ENCODE peak calls at places on chromosome 2, in nine cellular contexts. G is vagina, V is A549, B is endothelial cell of umbilical vein, F is right lobe of liver, S is tibial nerve, W is HCT116, N is IMR-90, D is transverse colon. M is an unnamed sample.

GRCh38 chr2:70456594-70457495 is 96.8 kb downstream of the TGFA start:
- DNase-seq in N (no peak), S (no peak), G (peak; percentile 69), B (no peak), D (no peak), F (no peak), V (no peak), W (no peak), M (no peak)

GRCh38 chr2:186064507-186064906 is 325.9 kb downstream of the FSIP2 start:
- DNase-seq in V (no peak), G (no peak), W (no peak), F (no peak), D (no peak), B (no peak), N (no peak), S (no peak), M (no peak)

GRCh38 chr2:1824202-1824905 is 80.0 kb upstream of the PXDN start:
- DNase-seq in D (peak; percentile 29), G (no peak), F (no peak), W (no peak), B (no peak), S (no peak), N (no peak), V (no peak), M (no peak)

GRCh38 chr2:56464613-56465012 is 280.8 kb downstream of the CCDC85A start:
- DNase-seq in W (no peak), S (no peak), N (no peak), G (no peak), F (no peak), B (no peak), D (no peak), V (no peak), M (no peak)

GRCh38 chr2:185979546-185980071 is 241.0 kb downstream of the FSIP2 start:
- DNase-seq in N (no peak), W (peak; percentile 57), S (no peak), V (no peak), F (no peak), D (no peak), G (no peak), B (no peak), M (no peak)

GRCh38 chr2:8654041-8654440 is 27.8 kb upstream of the ID2 start:
- DNase-seq in W (no peak), D (no peak), N (no peak), G (no peak), B (no peak), F (no peak), V (no peak), S (no peak), M (no peak)

GRCh38 chr2:55885129-55885943 is 38.2 kb downstream of the EFEMP1 start:
- DNase-seq in D (no peak), N (peak; percentile 96), W (peak; percentile 24), V (peak; percentile 18), F (no peak), B (peak; percentile 95), S (no peak), G (no peak), M (no peak)

GRCh38 chr2:226554726-226555125 is 244.9 kb downstream of the IRS1 start:
- DNase-seq in V (no peak), D (no peak), G (no peak), B (no peak), N (no peak), S (no peak), W (no peak), F (no peak), M (no peak)

GRCh38 chr2:160574472-160575140 is 81.0 kb upstream of the RBMS1 start:
- DNase-seq in N (peak; percentile 87), V (no peak), G (no peak), F (no peak), S (no peak), D (no peak), B (no peak), W (no peak), M (no peak)

GRCh38 chr2:240922982-240923537 is 16.9 kb downstream of the CROCC2 start:
- DNase-seq in W (no peak), F (peak; percentile 46), G (no peak), D (no peak), S (peak; percentile 4), V (no peak), B (no peak), N (no peak), M (no peak)

GRCh38 chr2:71992036-71992435 is 155.6 kb downstream of the CYP26B1 start:
- DNase-seq in S (no peak), B (no peak), N (no peak), V (no peak), G (no peak), D (no peak), F (no peak), W (no peak), M (no peak)

GRCh38 chr2:192194065-192194865 is 468 bp downstream of the TMEFF2 start:
- DNase-seq in V (peak; percentile 3), F (no peak), G (no peak), D (no peak), N (peak; percentile 39), B (peak; percentile 9), W (no peak), S (no peak), M (no peak)

GRCh38 chr2:192195548-192196418 is 1.1 kb upstream of the TMEFF2 start:
- DNase-seq in D (no peak), V (peak; percentile 24), B (peak; percentile 43), F (no peak), G (no peak), N (peak; percentile 15), S (no peak), W (no peak), M (no peak)

GRCh38 chr2:192196451-192197194 is 1.9 kb upstream of the TMEFF2 start:
- DNase-seq in S (no peak), N (no peak), G (no peak), W (no peak), F (no peak), D (no peak), V (no peak), B (peak; percentile 30), M (no peak)

GRCh38 chr2:192197387-192197786 is 2.7 kb upstream of the TMEFF2 start:
- DNase-seq in F (no peak), G (no peak), V (peak; percentile 3), B (peak; percentile 36), S (no peak), N (no peak), D (no peak), W (no peak), M (no peak)

DNA sequence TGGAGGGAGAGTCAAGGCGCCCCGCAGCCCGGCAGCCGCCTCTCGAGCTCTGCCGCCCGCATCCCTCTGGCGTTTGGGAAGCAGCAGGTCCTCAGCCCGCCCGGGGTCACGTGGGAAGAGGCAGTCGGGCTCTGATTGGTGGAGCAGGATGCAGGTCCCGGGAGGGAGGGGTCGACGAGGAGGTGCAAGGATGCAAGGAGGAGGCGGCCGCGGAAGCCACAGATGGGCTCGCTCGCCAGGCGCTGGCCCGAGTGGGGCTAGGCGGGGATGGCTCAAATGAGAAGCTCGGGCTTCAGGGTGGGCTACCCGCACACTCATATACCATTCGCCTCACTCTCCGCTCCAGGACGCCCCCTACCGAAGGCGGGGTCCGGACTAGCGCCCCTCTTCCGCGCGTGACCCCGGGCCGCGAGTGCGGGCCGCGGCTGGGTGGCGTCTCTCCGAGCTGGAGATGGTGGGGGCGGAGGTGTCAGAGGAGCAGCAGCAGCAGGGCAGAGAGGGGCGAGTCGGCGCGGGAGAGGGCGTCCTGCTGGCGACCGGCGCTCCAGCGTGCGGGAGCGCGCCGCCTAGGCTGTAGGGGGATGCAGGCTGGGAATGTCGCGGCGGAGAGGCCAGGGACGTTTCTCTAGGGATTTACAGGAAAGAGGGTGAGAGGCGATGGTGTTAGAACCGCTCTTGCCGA is at the start of gene TMEFF2:
- DNase-seq in N (peak; percentile 83), S (peak; percentile 21), G (no peak), V (peak; percentile 95), F (peak; percentile 58), W (no peak), D (peak; percentile 16), B (peak; percentile 61), M (peak; percentile 54)
- TF ChIP-seq POLR2A in N (peak; percentile 23), S (no peak), G (no peak), V (no peak), F (no peak), W (no peak), D (no peak), B (no peak), M (no peak)

DNA sequence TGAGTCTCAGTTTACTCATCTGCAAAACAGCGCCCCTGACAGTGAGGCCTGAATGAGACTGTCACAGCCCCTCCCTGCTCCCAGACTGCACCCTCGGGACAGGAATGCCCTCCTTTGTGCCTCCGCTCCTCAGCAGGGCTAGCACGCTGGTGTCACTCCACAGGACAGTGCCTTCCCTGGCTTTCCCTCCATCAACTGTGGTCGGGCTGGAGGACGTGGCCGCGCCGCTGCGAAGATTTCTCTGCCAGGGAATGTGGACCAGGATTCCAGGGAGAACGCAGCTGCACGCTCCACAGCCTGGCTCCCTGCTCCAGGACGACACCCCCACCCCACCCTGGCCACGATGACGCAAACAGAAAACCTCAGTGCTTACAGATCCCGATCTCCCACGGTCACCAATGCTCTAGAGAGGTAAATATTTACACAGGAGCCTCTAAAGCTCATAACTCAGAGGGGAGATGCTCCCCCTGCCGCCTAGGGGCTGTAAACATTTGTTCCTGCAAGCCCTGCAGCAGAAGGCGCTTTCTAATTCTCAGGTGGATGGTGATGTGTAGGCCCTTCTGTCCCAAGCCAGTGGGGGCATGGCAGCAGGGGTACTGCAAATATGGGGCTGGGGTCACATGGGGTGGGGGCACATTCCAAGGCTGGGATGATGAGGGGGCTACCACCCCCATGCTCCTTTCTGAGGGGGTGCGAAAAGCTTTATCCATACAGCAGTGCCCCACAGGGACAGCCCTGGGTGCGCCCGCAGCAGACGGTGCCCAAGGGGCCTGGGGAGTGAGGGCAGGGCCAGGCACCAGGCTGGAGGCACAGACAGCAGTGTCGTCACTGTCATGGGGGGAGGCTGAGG is 12.4 kb downstream of the HS6ST1 start:
- DNase-seq in W (no peak), V (peak; percentile 84), S (peak; percentile 49), B (no peak), N (peak; percentile 100), D (peak; percentile 81), F (peak; percentile 86), G (no peak), M (no peak)
- TF ChIP-seq POLR2A in W (no peak), V (no peak), S (no peak), B (no peak), N (peak; percentile 61), D (no peak), F (no peak), G (no peak), M (no peak)

DNA sequence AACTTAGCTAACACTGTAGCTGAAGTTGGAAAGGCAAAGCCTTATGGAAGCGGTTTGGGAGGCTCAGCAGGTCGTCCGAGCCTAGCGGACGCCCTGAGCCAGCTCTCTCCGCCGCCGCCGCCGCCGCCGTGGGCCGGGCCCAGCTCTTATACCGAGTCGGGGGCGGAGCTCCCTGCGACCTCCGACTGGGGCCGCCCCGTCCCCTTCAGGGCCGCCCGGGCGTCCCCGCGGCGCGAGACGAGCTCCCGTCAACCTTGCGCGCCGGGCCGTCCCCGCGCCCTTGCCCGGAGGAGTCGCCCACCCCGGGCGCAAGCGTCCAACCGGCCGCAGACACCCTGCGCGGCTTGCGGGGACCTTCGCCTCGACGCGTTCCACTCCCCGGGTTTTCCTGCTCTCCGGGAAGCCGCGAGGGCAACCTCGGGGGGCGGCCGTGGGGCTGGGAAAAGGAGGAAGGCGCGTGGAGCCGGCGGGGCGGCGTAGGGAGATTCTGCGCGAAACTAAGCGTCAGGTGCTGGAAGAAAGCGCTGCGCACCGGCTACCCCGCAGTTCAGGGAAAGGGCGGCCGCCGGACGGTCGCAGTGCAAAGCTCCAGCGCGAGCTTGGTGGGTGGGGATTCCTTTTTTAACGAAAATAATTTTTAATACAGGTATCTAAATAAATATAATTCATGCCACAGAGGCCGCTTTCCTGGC is at the start of gene SLC40A1:
- DNase-seq in G (no peak), V (peak; percentile 51), D (peak; percentile 83), N (peak; percentile 36), F (peak; percentile 93), W (no peak), B (peak; percentile 86), S (peak; percentile 56), M (peak; percentile 41)
- TF ChIP-seq POLR2A in G (peak; percentile 75), V (peak; percentile 87), D (peak; percentile 90), N (no peak), F (peak; percentile 98), W (no peak), B (peak; percentile 65), S (peak; percentile 80), M (no peak)

GRCh38 chr2:5700551-5700950 is 8.4 kb downstream of the SOX11 start:
- DNase-seq in W (no peak), B (no peak), G (no peak), D (no peak), S (no peak), V (no peak), F (no peak), N (no peak), M (no peak)
- TF ChIP-seq POLR2A in W (no peak), B (no peak), G (no peak), D (no peak), S (no peak), V (no peak), F (no peak), N (no peak), M (no peak)

M was measured in GM12891.